ENCODE peak calls at places on chromosome 22, in nine cellular contexts. One of them, this sample, is unnamed.

GRCh38 chr22:46592390-46592872 is 27.8 kb upstream of the GRAMD4 start:
- DNase-seq in SK-N-SH: no peak
- DNase-seq in WTC11: no peak
- DNase-seq in GM13976: peak
- DNase-seq in HFFc6: peak
- DNase-seq in astrocyte of the spinal cord: peak
- DNase-seq in fibroblast of the aortic adventitia: peak
- DNase-seq in GM20000: peak
- DNase-seq in nephron progenitor cell: no peak
- DNase-seq in this sample: no peak

GRCh38 chr22:28034145-28034759 is 115.2 kb upstream of the PITPNB start:
- DNase-seq in SK-N-SH: no peak
- DNase-seq in WTC11: no peak
- DNase-seq in GM13976: no peak
- DNase-seq in HFFc6: no peak
- DNase-seq in astrocyte of the spinal cord: no peak
- DNase-seq in fibroblast of the aortic adventitia: no peak
- DNase-seq in GM20000: no peak
- DNase-seq in nephron progenitor cell: no peak
- DNase-seq in this sample: no peak

GRCh38 chr22:35301370-35301874 is 1.7 kb downstream of the TOM1 start:
- DNase-seq in SK-N-SH: no peak
- DNase-seq in WTC11: no peak
- DNase-seq in GM13976: no peak
- DNase-seq in HFFc6: peak
- DNase-seq in astrocyte of the spinal cord: peak
- DNase-seq in fibroblast of the aortic adventitia: peak
- DNase-seq in GM20000: no peak
- DNase-seq in nephron progenitor cell: no peak
- DNase-seq in this sample: no peak

GRCh38 chr22:27719535-27720227 is 81.9 kb downstream of the MN1 start:
- DNase-seq in SK-N-SH: no peak
- DNase-seq in WTC11: no peak
- DNase-seq in GM13976: no peak
- DNase-seq in HFFc6: no peak
- DNase-seq in astrocyte of the spinal cord: no peak
- DNase-seq in fibroblast of the aortic adventitia: peak
- DNase-seq in GM20000: no peak
- DNase-seq in nephron progenitor cell: no peak
- DNase-seq in this sample: no peak

GRCh38 chr22:20430641-20431519 is 6.7 kb downstream of the SCARF2 start:
- DNase-seq in SK-N-SH: peak
- DNase-seq in WTC11: peak
- DNase-seq in GM13976: peak
- DNase-seq in HFFc6: no peak
- DNase-seq in astrocyte of the spinal cord: no peak
- DNase-seq in fibroblast of the aortic adventitia: no peak
- DNase-seq in GM20000: peak
- DNase-seq in nephron progenitor cell: peak
- DNase-seq in this sample: peak

GRCh38 chr22:19974233-19974861 is 32.7 kb upstream of the TXNRD2 start:
- DNase-seq in SK-N-SH: peak
- DNase-seq in WTC11: peak
- DNase-seq in GM13976: peak
- DNase-seq in HFFc6: peak
- DNase-seq in astrocyte of the spinal cord: peak
- DNase-seq in fibroblast of the aortic adventitia: peak
- DNase-seq in GM20000: peak
- DNase-seq in nephron progenitor cell: peak
- DNase-seq in this sample: peak

GRCh38 chr22:36285017-36285416 is 32.1 kb downstream of the APOL1 start:
- DNase-seq in SK-N-SH: no peak
- DNase-seq in WTC11: no peak
- DNase-seq in GM13976: no peak
- DNase-seq in HFFc6: no peak
- DNase-seq in astrocyte of the spinal cord: no peak
- DNase-seq in fibroblast of the aortic adventitia: no peak
- DNase-seq in GM20000: peak
- DNase-seq in nephron progenitor cell: no peak
- DNase-seq in this sample: no peak

GRCh38 chr22:40070701-40071100 is 75.9 kb downstream of the FAM83F start:
- DNase-seq in SK-N-SH: no peak
- DNase-seq in WTC11: no peak
- DNase-seq in GM13976: no peak
- DNase-seq in HFFc6: peak
- DNase-seq in astrocyte of the spinal cord: no peak
- DNase-seq in fibroblast of the aortic adventitia: peak
- DNase-seq in GM20000: no peak
- DNase-seq in nephron progenitor cell: no peak
- DNase-seq in this sample: no peak

GRCh38 chr22:49235463-49236300 is 592.0 kb downstream of the BRD1 start:
- DNase-seq in SK-N-SH: no peak
- DNase-seq in WTC11: no peak
- DNase-seq in GM13976: no peak
- DNase-seq in HFFc6: no peak
- DNase-seq in astrocyte of the spinal cord: no peak
- DNase-seq in fibroblast of the aortic adventitia: no peak
- DNase-seq in GM20000: no peak
- DNase-seq in nephron progenitor cell: no peak
- DNase-seq in this sample: no peak

GRCh38 chr22:46353483-46354105 is 18.1 kb downstream of the TRMU start:
- DNase-seq in SK-N-SH: no peak
- DNase-seq in WTC11: no peak
- DNase-seq in GM13976: no peak
- DNase-seq in HFFc6: no peak
- DNase-seq in astrocyte of the spinal cord: no peak
- DNase-seq in fibroblast of the aortic adventitia: no peak
- DNase-seq in GM20000: no peak
- DNase-seq in nephron progenitor cell: no peak
- DNase-seq in this sample: no peak

GRCh38 chr22:35839811-35840739 is 122.4 kb downstream of the APOL5 start:
- DNase-seq in SK-N-SH: peak
- DNase-seq in WTC11: peak
- DNase-seq in GM13976: no peak
- DNase-seq in HFFc6: peak
- DNase-seq in astrocyte of the spinal cord: peak
- DNase-seq in fibroblast of the aortic adventitia: peak
- DNase-seq in GM20000: no peak
- DNase-seq in nephron progenitor cell: peak
- DNase-seq in this sample: peak

GRCh38 chr22:22855617-22856308 is 31.9 kb upstream of the IGLL5 start:
- DNase-seq in SK-N-SH: peak
- DNase-seq in WTC11: peak
- DNase-seq in GM13976: peak
- DNase-seq in HFFc6: no peak
- DNase-seq in astrocyte of the spinal cord: no peak
- DNase-seq in fibroblast of the aortic adventitia: no peak
- DNase-seq in GM20000: peak
- DNase-seq in nephron progenitor cell: peak
- DNase-seq in this sample: peak

GRCh38 chr22:32474635-32475427 is at the start of gene FBXO7:
- DNase-seq in SK-N-SH: peak
- DNase-seq in WTC11: peak
- DNase-seq in GM13976: peak
- DNase-seq in HFFc6: peak
- DNase-seq in astrocyte of the spinal cord: peak
- DNase-seq in fibroblast of the aortic adventitia: peak
- DNase-seq in GM20000: peak
- DNase-seq in nephron progenitor cell: peak
- DNase-seq in this sample: peak
- TF ChIP-seq CTCF in SK-N-SH: peak
- TF ChIP-seq CTCF in WTC11: no peak
- TF ChIP-seq CTCF in GM13976: peak
- TF ChIP-seq CTCF in HFFc6: peak
- TF ChIP-seq CTCF in astrocyte of the spinal cord: peak
- TF ChIP-seq CTCF in fibroblast of the aortic adventitia: peak
- TF ChIP-seq CTCF in GM20000: no peak
- TF ChIP-seq CTCF in nephron progenitor cell: peak
- TF ChIP-seq CTCF in this sample: peak

GRCh38 chr22:41762980-41763779 is 37.3 kb upstream of the CCDC134 start:
- DNase-seq in SK-N-SH: no peak
- DNase-seq in WTC11: peak
- DNase-seq in GM13976: peak
- DNase-seq in HFFc6: no peak
- DNase-seq in astrocyte of the spinal cord: no peak
- DNase-seq in fibroblast of the aortic adventitia: no peak
- DNase-seq in GM20000: peak
- DNase-seq in nephron progenitor cell: peak
- DNase-seq in this sample: peak
- TF ChIP-seq CTCF in SK-N-SH: peak
- TF ChIP-seq CTCF in WTC11: peak
- TF ChIP-seq CTCF in GM13976: peak
- TF ChIP-seq CTCF in HFFc6: peak
- TF ChIP-seq CTCF in astrocyte of the spinal cord: peak
- TF ChIP-seq CTCF in fibroblast of the aortic adventitia: no peak
- TF ChIP-seq CTCF in GM20000: peak
- TF ChIP-seq CTCF in nephron progenitor cell: peak
- TF ChIP-seq CTCF in this sample: peak

GRCh38 chr22:44358723-44359440 is 46.1 kb upstream of the SHISAL1 start:
- DNase-seq in SK-N-SH: no peak
- DNase-seq in WTC11: peak
- DNase-seq in GM13976: no peak
- DNase-seq in HFFc6: no peak
- DNase-seq in astrocyte of the spinal cord: no peak
- DNase-seq in fibroblast of the aortic adventitia: no peak
- DNase-seq in GM20000: no peak
- DNase-seq in nephron progenitor cell: no peak
- DNase-seq in this sample: peak
- TF ChIP-seq CTCF in SK-N-SH: no peak
- TF ChIP-seq CTCF in WTC11: no peak
- TF ChIP-seq CTCF in GM13976: no peak
- TF ChIP-seq CTCF in HFFc6: no peak
- TF ChIP-seq CTCF in astrocyte of the spinal cord: no peak
- TF ChIP-seq CTCF in fibroblast of the aortic adventitia: no peak
- TF ChIP-seq CTCF in GM20000: no peak
- TF ChIP-seq CTCF in nephron progenitor cell: no peak
- TF ChIP-seq CTCF in this sample: no peak

GRCh38 chr22:38732251-38732815 is 23.5 kb downstream of the SUN2 start:
- DNase-seq in SK-N-SH: no peak
- DNase-seq in WTC11: no peak
- DNase-seq in GM13976: peak
- DNase-seq in HFFc6: no peak
- DNase-seq in astrocyte of the spinal cord: no peak
- DNase-seq in fibroblast of the aortic adventitia: no peak
- DNase-seq in GM20000: no peak
- DNase-seq in nephron progenitor cell: no peak
- DNase-seq in this sample: no peak

GRCh38 chr22:38734203-38735100 is 21.3 kb downstream of the SUN2 start:
- DNase-seq in SK-N-SH: no peak
- DNase-seq in WTC11: no peak
- DNase-seq in GM13976: peak
- DNase-seq in HFFc6: no peak
- DNase-seq in astrocyte of the spinal cord: no peak
- DNase-seq in fibroblast of the aortic adventitia: no peak
- DNase-seq in GM20000: no peak
- DNase-seq in nephron progenitor cell: no peak
- DNase-seq in this sample: no peak

GRCh38 chr22:38735126-38735464 is 20.7 kb downstream of the SUN2 start:
- DNase-seq in SK-N-SH: no peak
- DNase-seq in WTC11: no peak
- DNase-seq in GM13976: peak
- DNase-seq in HFFc6: no peak
- DNase-seq in astrocyte of the spinal cord: no peak
- DNase-seq in fibroblast of the aortic adventitia: no peak
- DNase-seq in GM20000: no peak
- DNase-seq in nephron progenitor cell: no peak
- DNase-seq in this sample: no peak

GRCh38 chr22:38731703-38732161 is 24.1 kb downstream of the SUN2 start:
- DNase-seq in SK-N-SH: no peak
- DNase-seq in WTC11: no peak
- DNase-seq in GM13976: peak
- DNase-seq in HFFc6: no peak
- DNase-seq in astrocyte of the spinal cord: no peak
- DNase-seq in fibroblast of the aortic adventitia: no peak
- DNase-seq in GM20000: no peak
- DNase-seq in nephron progenitor cell: no peak
- DNase-seq in this sample: no peak

GRCh38 chr22:38733329-38734202 is 22.2 kb downstream of the SUN2 start:
- DNase-seq in SK-N-SH: peak
- DNase-seq in WTC11: peak
- DNase-seq in GM13976: peak
- DNase-seq in HFFc6: no peak
- DNase-seq in astrocyte of the spinal cord: no peak
- DNase-seq in fibroblast of the aortic adventitia: peak
- DNase-seq in GM20000: peak
- DNase-seq in nephron progenitor cell: peak
- DNase-seq in this sample: peak
- TF ChIP-seq CTCF in SK-N-SH: peak
- TF ChIP-seq CTCF in WTC11: peak
- TF ChIP-seq CTCF in GM13976: peak
- TF ChIP-seq CTCF in HFFc6: peak
- TF ChIP-seq CTCF in astrocyte of the spinal cord: peak
- TF ChIP-seq CTCF in fibroblast of the aortic adventitia: peak
- TF ChIP-seq CTCF in GM20000: peak
- TF ChIP-seq CTCF in nephron progenitor cell: peak
- TF ChIP-seq CTCF in this sample: peak

GRCh38 chr22:24737582-24737981 is 36.9 kb downstream of the PIWIL3 start:
- DNase-seq in SK-N-SH: no peak
- DNase-seq in WTC11: no peak
- DNase-seq in GM13976: no peak
- DNase-seq in HFFc6: no peak
- DNase-seq in astrocyte of the spinal cord: no peak
- DNase-seq in fibroblast of the aortic adventitia: no peak
- DNase-seq in GM20000: no peak
- DNase-seq in nephron progenitor cell: no peak
- DNase-seq in this sample: no peak

GRCh38 chr22:24744638-24745037 is 29.9 kb downstream of the PIWIL3 start:
- DNase-seq in SK-N-SH: no peak
- DNase-seq in WTC11: no peak
- DNase-seq in GM13976: no peak
- DNase-seq in HFFc6: no peak
- DNase-seq in astrocyte of the spinal cord: no peak
- DNase-seq in fibroblast of the aortic adventitia: no peak
- DNase-seq in GM20000: no peak
- DNase-seq in nephron progenitor cell: no peak
- DNase-seq in this sample: no peak

GRCh38 chr22:24741357-24741756 is 33.2 kb downstream of the PIWIL3 start:
- DNase-seq in SK-N-SH: no peak
- DNase-seq in WTC11: no peak
- DNase-seq in GM13976: no peak
- DNase-seq in HFFc6: no peak
- DNase-seq in astrocyte of the spinal cord: no peak
- DNase-seq in fibroblast of the aortic adventitia: no peak
- DNase-seq in GM20000: no peak
- DNase-seq in nephron progenitor cell: no peak
- DNase-seq in this sample: no peak

GRCh38 chr22:24736526-24737050 is 37.9 kb downstream of the PIWIL3 start:
- DNase-seq in SK-N-SH: no peak
- DNase-seq in WTC11: no peak
- DNase-seq in GM13976: no peak
- DNase-seq in HFFc6: no peak
- DNase-seq in astrocyte of the spinal cord: no peak
- DNase-seq in fibroblast of the aortic adventitia: no peak
- DNase-seq in GM20000: no peak
- DNase-seq in nephron progenitor cell: no peak
- DNase-seq in this sample: no peak

GRCh38 chr22:24741769-24742168 is 32.8 kb downstream of the PIWIL3 start:
- DNase-seq in SK-N-SH: no peak
- DNase-seq in WTC11: no peak
- DNase-seq in GM13976: no peak
- DNase-seq in HFFc6: no peak
- DNase-seq in astrocyte of the spinal cord: no peak
- DNase-seq in fibroblast of the aortic adventitia: no peak
- DNase-seq in GM20000: no peak
- DNase-seq in nephron progenitor cell: no peak
- DNase-seq in this sample: no peak
- TF ChIP-seq CTCF in SK-N-SH: no peak
- TF ChIP-seq CTCF in WTC11: no peak
- TF ChIP-seq CTCF in GM13976: no peak
- TF ChIP-seq CTCF in HFFc6: no peak
- TF ChIP-seq CTCF in astrocyte of the spinal cord: no peak
- TF ChIP-seq CTCF in fibroblast of the aortic adventitia: no peak
- TF ChIP-seq CTCF in GM20000: no peak
- TF ChIP-seq CTCF in nephron progenitor cell: no peak
- TF ChIP-seq CTCF in this sample: no peak

This sample was measured in BE2C.